ENCODE peak calls at places on chromosomes 16 and 17, in ten cellular contexts. H, G, M, O, I, W, N, S, K and J are unnamed samples.

GRCh38 chr17:4853195-4853762 is 20.1 kb downstream of the MINK1 start:
- DNase-seq in H (no peak), G (no peak), M (no peak), O (no peak), I (no peak), W (no peak), N (no peak), S (no peak), K (no peak), J (no peak)

GRCh38 chr17:32275060-32276042 is 9.7 kb downstream of the RHBDL3 start:
- DNase-seq in H (peak), G (peak), M (no peak), O (no peak), I (no peak), W (no peak), N (no peak), S (no peak), K (peak), J (no peak)

GRCh38 chr17:58305626-58306025 is 23.0 kb downstream of the TSPOAP1 start:
- DNase-seq in H (peak), G (no peak), M (peak), O (no peak), I (no peak), W (no peak), N (no peak), S (no peak), K (no peak), J (no peak)

GRCh38 chr17:48961516-48962233 is 6.7 kb downstream of the GIP start:
- DNase-seq in H (peak), G (peak), M (no peak), O (no peak), I (peak), W (no peak), N (no peak), S (no peak), K (no peak), J (no peak)

GRCh38 chr17:68698761-68699160 is 97.6 kb upstream of the FAM20A start:
- DNase-seq in H (no peak), G (peak), M (no peak), O (no peak), I (no peak), W (no peak), N (no peak), S (peak), K (no peak), J (no peak)

GRCh38 chr16:31382485-31383161 is 10.5 kb upstream of the ITGAD start:
- DNase-seq in H (peak), G (peak), M (no peak), O (peak), I (peak), W (peak), N (peak), S (peak), K (peak), J (peak)

GRCh38 chr17:71828182-71828596 is 292.6 kb upstream of the SOX9 start:
- DNase-seq in H (peak), G (no peak), M (no peak), O (no peak), I (no peak), W (no peak), N (no peak), S (no peak), K (peak), J (peak)

GRCh38 chr17:50060951-50061712 is 5.2 kb downstream of the ITGA3 start:
- DNase-seq in H (no peak), G (no peak), M (no peak), O (peak), I (no peak), W (peak), N (no peak), S (peak), K (no peak), J (no peak)

GRCh38 chr16:12819126-12820117 is 15.7 kb upstream of the CPPED1 start:
- DNase-seq in H (peak), G (peak), M (peak), O (peak), I (peak), W (peak), N (peak), S (peak), K (peak), J (peak)

GRCh38 chr17:55691666-55692065 is 31.0 kb downstream of the TMEM100 start:
- DNase-seq in H (no peak), G (no peak), M (no peak), O (no peak), I (no peak), W (no peak), N (no peak), S (no peak), K (no peak), J (no peak)

GRCh38 chr16:13767215-13767614 is 152.7 kb upstream of the ERCC4 start:
- DNase-seq in H (no peak), G (no peak), M (no peak), O (no peak), I (no peak), W (no peak), N (no peak), S (no peak), K (no peak), J (no peak)

GRCh38 chr16:58280846-58281301 is 14.0 kb downstream of the PRSS54 start:
- DNase-seq in H (no peak), G (no peak), M (no peak), O (no peak), I (no peak), W (no peak), N (no peak), S (no peak), K (no peak), J (no peak)

GRCh38 chr17:40338058-40338457 is 26.5 kb downstream of the GJD3 start:
- DNase-seq in H (no peak), G (peak), M (no peak), O (no peak), I (no peak), W (no peak), N (no peak), S (no peak), K (no peak), J (no peak)

GRCh38 chr16:27720731-27721547 is 171.0 kb downstream of the KATNIP start:
- DNase-seq in H (no peak), G (no peak), M (no peak), O (no peak), I (no peak), W (peak), N (no peak), S (no peak), K (no peak), J (no peak)

GRCh38 chr17:57672205-57672632 is 72.9 kb downstream of the CCDC182 start:
- DNase-seq in H (no peak), G (peak), M (peak), O (no peak), I (no peak), W (no peak), N (no peak), S (peak), K (peak), J (no peak)

GRCh38 chr17:38730526-38731379 is 612 bp downstream of the CISD3 start:
- DNase-seq in H (peak), G (peak), M (peak), O (peak), I (peak), W (peak), N (no peak), S (peak), K (peak), J (no peak)

GRCh38 chr16:21166561-21166961 is 8.1 kb downstream of the LDAF1 start:
- DNase-seq in H (no peak), G (peak), M (no peak), O (no peak), I (no peak), W (no peak), N (no peak), S (no peak), K (no peak), J (no peak)

GRCh38 chr17:32927724-32928526 is at the start of gene TMEM98:
- DNase-seq in H (peak), G (no peak), M (peak), O (peak), I (no peak), W (peak), N (no peak), S (peak), K (peak), J (peak)

GRCh38 chr17:4947010-4947410 is 1.3 kb downstream of the PFN1 start:
- DNase-seq in H (no peak), G (peak), M (no peak), O (no peak), I (no peak), W (no peak), N (no peak), S (no peak), K (no peak), J (no peak)

GRCh38 chr16:13168091-13168572 is 266.7 kb downstream of the SHISA9 start:
- DNase-seq in H (peak), G (peak), M (no peak), O (no peak), I (no peak), W (no peak), N (no peak), S (no peak), K (peak), J (no peak)

GRCh38 chr17:9984768-9985167 is 79.7 kb upstream of the RCVRN start:
- DNase-seq in H (no peak), G (no peak), M (no peak), O (no peak), I (no peak), W (no peak), N (no peak), S (no peak), K (no peak), J (no peak)

GRCh38 chr16:73068546-73069401 is 20.8 kb upstream of the ZFHX3 start:
- DNase-seq in H (no peak), G (peak), M (peak), O (peak), I (peak), W (peak), N (no peak), S (no peak), K (no peak), J (no peak)

GRCh38 chr16:78686601-78687000 is 587.1 kb downstream of the WWOX start:
- DNase-seq in H (no peak), G (no peak), M (no peak), O (no peak), I (no peak), W (no peak), N (no peak), S (no peak), K (no peak), J (no peak)

GRCh38 chr16:25135239-25135878 is 23.8 kb downstream of the LCMT1 start:
- DNase-seq in H (no peak), G (no peak), M (no peak), O (no peak), I (peak), W (no peak), N (no peak), S (peak), K (no peak), J (no peak)
- TF ChIP-seq CTCF in H (no peak), G (no peak), M (no peak), O (no peak), I (peak), W (no peak), N (no peak), S (peak), K (peak), J (no peak)

GRCh38 chr16:80317132-80318098 is 223.4 kb upstream of the DYNLRB2 start:
- DNase-seq in H (peak), G (peak), M (no peak), O (no peak), I (peak), W (no peak), N (no peak), S (no peak), K (peak), J (no peak)
- TF ChIP-seq CTCF in H (peak), G (peak), M (no peak), O (no peak), I (peak), W (peak), N (no peak), S (no peak), K (no peak), J (peak)

DNA sequence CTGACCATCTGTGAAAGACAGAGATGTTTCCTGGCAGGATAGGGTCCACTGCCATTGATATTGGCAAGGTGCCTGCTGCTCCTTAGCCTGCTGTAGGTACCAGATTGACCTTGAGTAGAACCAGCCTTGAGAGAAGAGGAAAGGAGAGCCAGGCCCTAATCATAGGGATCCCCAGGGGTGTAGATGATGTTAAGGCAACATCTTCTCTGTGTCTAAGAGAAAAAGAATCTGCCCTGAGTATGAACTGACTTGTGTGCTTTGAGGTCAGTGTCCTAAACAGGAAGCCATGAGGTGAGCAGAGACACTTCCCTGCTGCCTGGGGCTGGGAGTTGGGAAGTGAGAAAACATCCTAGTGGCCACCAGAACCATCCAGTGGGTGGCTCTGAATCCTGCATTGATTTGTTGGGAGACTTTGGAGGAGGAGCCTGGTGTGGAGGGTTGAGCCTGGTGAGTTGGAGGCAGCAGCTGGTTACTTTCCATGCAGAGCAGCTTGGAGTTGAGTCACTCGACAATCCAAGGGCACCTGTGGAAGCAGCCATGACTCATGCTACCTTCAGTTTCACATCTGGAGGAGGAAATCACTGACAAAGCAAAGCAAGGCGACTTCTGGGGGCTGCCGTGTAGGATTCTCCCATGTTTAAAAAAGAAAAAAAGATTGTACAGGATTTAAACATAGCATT is 47.8 kb downstream of the BMERB1 start:
- DNase-seq in H (peak), G (peak), M (peak), O (peak), I (peak), W (no peak), N (no peak), S (peak), K (peak), J (no peak)
- TF ChIP-seq CTCF in H (peak), G (no peak), M (no peak), O (peak), I (peak), W (no peak), N (no peak), S (no peak), K (peak), J (no peak)

DNA sequence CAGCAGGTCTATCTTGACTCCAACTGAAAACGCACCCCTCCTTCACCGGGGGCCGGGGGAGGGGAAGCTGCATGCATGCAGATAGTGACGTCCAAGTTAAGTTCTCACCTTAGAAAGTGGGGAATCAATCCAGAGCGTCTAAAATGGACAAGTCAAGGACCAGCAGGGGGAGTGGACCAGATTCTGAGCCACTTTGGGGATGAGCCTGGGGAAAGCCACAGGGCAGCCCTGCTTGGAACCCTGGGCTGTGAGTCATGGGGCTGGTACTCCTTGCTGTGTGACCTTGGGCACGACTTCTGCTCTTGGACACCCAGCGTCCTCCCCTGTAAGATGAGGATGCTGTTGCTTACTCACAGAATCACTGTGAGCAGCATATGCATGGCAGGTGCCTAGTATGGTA is 9.1 kb downstream of the TNFRSF13B start:
- DNase-seq in H (peak), G (peak), M (peak), O (no peak), I (no peak), W (no peak), N (no peak), S (no peak), K (no peak), J (no peak)
- TF ChIP-seq CTCF in H (peak), G (no peak), M (no peak), O (no peak), I (no peak), W (no peak), N (no peak), S (no peak), K (no peak), J (no peak)

GRCh38 chr16:22813946-22814325 is at the start of gene HS3ST2:
- DNase-seq in H (peak), G (no peak), M (peak), O (peak), I (no peak), W (peak), N (no peak), S (peak), K (peak), J (peak)

GRCh38 chr16:22816475-22816874 is 2.5 kb downstream of the HS3ST2 start:
- DNase-seq in H (no peak), G (no peak), M (no peak), O (no peak), I (no peak), W (no peak), N (no peak), S (no peak), K (no peak), J (no peak)

GRCh38 chr16:22814330-22815105 is 556 bp downstream of the HS3ST2 start:
- DNase-seq in H (peak), G (no peak), M (peak), O (no peak), I (no peak), W (no peak), N (no peak), S (no peak), K (peak), J (no peak)

GRCh38 chr16:22815863-22816262 is 1.9 kb downstream of the HS3ST2 start:
- DNase-seq in H (no peak), G (no peak), M (no peak), O (no peak), I (no peak), W (no peak), N (no peak), S (no peak), K (no peak), J (no peak)

GRCh38 chr16:22813223-22813945 is 578 bp upstream of the HS3ST2 start:
- DNase-seq in H (peak), G (peak), M (peak), O (peak), I (peak), W (peak), N (no peak), S (peak), K (peak), J (peak)
- TF ChIP-seq CTCF in H (peak), G (no peak), M (no peak), O (peak), I (peak), W (peak), N (no peak), S (peak), K (peak), J (peak)

GRCh38 chr17:19298561-19299213 is 61.5 kb downstream of the EPN2 start:
- DNase-seq in H (no peak), G (no peak), M (no peak), O (no peak), I (no peak), W (no peak), N (no peak), S (no peak), K (no peak), J (no peak)

GRCh38 chr17:19299214-19299747 is 62.1 kb downstream of the EPN2 start:
- DNase-seq in H (no peak), G (no peak), M (no peak), O (no peak), I (no peak), W (no peak), N (no peak), S (no peak), K (no peak), J (no peak)

GRCh38 chr17:19301274-19301946 is 61.1 kb downstream of the B9D1 start:
- DNase-seq in H (no peak), G (no peak), M (no peak), O (no peak), I (no peak), W (peak), N (no peak), S (peak), K (no peak), J (no peak)

GRCh38 chr17:19301973-19302372 is 60.5 kb downstream of the B9D1 start:
- DNase-seq in H (no peak), G (no peak), M (no peak), O (no peak), I (no peak), W (peak), N (no peak), S (no peak), K (no peak), J (no peak)

GRCh38 chr17:19299866-19300265 is 62.7 kb downstream of the B9D1 start:
- DNase-seq in H (no peak), G (no peak), M (no peak), O (no peak), I (no peak), W (no peak), N (no peak), S (no peak), K (no peak), J (no peak)
- TF ChIP-seq CTCF in H (no peak), G (no peak), M (no peak), O (no peak), I (no peak), W (no peak), N (no peak), S (no peak), K (no peak), J (no peak)

DNA sequence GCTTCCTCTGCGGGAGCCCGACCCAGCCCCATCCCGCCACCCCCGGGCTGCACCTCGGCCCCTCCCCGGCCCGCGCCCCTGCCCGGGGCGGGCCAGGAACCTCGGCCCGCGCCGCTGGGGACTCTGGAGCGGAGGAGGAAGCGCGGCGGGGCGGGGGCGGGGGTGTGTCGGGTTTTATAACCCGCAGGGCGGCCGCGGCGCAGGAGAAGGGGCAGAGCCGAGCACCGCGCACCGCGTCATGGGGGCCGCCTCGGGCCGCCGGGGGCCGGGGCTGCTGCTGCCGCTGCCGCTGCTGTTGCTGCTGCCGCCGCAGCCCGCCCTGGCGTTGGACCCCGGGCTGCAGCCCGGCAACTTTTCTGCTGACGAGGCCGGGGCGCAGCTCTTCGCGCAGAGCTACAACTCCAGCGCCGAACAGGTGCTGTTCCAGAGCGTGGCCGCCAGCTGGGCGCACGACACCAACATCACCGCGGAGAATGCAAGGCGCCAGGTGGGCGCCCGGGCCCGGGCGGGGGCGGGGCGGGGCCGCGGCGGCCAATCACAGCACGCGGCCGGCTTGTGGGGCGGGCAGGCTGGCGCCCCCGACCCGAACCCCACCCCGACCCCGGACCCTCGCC is at the start of gene ACE:
- DNase-seq in H (peak), G (peak), M (no peak), O (peak), I (no peak), W (peak), N (peak), S (peak), K (peak), J (no peak)
- TF ChIP-seq CTCF in H (no peak), G (no peak), M (no peak), O (peak), I (peak), W (no peak), N (no peak), S (no peak), K (peak), J (peak)

DNA sequence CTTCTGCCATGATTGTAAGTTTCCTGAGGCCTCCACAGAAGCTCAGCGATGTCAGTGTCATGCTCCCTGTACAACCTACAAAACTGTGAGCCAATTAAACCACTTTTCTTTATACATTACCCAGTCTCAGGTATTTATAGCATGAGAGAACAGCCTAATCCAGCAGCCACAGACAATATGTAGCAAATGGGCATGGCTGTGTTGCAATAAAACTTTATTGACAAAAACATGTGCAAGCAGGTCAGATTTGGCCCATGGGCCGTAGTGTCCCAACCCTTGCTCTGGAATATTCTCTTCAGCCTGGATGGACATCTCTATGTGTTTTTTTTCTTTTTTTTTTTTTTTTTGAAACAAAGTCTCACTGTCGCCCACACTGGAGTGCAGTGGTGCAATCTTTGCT is 60.9 kb upstream of the EEF2KMT start:
- DNase-seq in H (no peak), G (no peak), M (no peak), O (no peak), I (no peak), W (no peak), N (no peak), S (no peak), K (no peak), J (no peak)
- TF ChIP-seq CTCF in H (no peak), G (no peak), M (no peak), O (no peak), I (no peak), W (no peak), N (no peak), S (no peak), K (no peak), J (no peak)